ENCODE peak calls at places on chromosomes 5 and 9, in ten cellular contexts. S is thyroid gland, F is suprapubic skin, Z is H1, N is uterus, L is A549, C is vagina, Q is IMR-90, E is esophagus muscularis mucosa, T is spleen. M is an unnamed sample. For H3K9me3, the result is how much of the 10 kb centered on the place peaks cover.

GRCh38 chr5:153626836-153627235 is 136.4 kb downstream of the GRIA1 start:
- DNase-seq in F (no peak), T (no peak), E (no peak), L (no peak), Z (no peak), C (no peak), S (no peak), Q (no peak), N (no peak), M (no peak)

GRCh38 chr5:135031813-135032612 is 2.0 kb downstream of the PITX1 start:
- DNase-seq in S (no peak), N (no peak), E (no peak), L (no peak), Z (no peak), Q (no peak), T (no peak), C (no peak), F (no peak), M (no peak)

GRCh38 chr9:131361202-131361833 is 32.6 kb upstream of the PRRC2B start:
- DNase-seq in Q (no peak), S (peak), N (no peak), T (peak), C (no peak), F (no peak), L (no peak), E (no peak), Z (no peak), M (no peak)

GRCh38 chr5:90134892-90135291 is 274.7 kb downstream of the CETN3 start:
- DNase-seq in L (no peak), S (no peak), F (no peak), C (no peak), E (no peak), Z (no peak), N (peak), T (no peak), Q (peak), M (peak)

GRCh38 chr5:71938886-71939285 is 168.4 kb upstream of the MAP1B start:
- DNase-seq in F (no peak), Q (no peak), C (no peak), E (peak), N (no peak), S (peak), T (no peak), Z (no peak), L (peak), M (no peak)

GRCh38 chr5:72209515-72210115 is 102.3 kb downstream of the MAP1B start:
- DNase-seq in E (no peak), L (no peak), T (no peak), C (no peak), Q (no peak), Z (no peak), S (peak), N (peak), F (no peak), M (no peak)

GRCh38 chr9:7760014-7760415 is 39.6 kb downstream of the DMAC1 start:
- DNase-seq in L (no peak), N (no peak), F (no peak), C (no peak), Q (no peak), S (no peak), T (no peak), Z (no peak), E (no peak), M (no peak)

GRCh38 chr5:36059571-36060515 is 6.8 kb downstream of the UGT3A2 start:
- DNase-seq in Q (no peak), S (no peak), Z (no peak), F (no peak), C (no peak), E (peak), T (no peak), N (no peak), L (no peak), M (no peak)

GRCh38 chr9:15403155-15403554 is 19.5 kb upstream of the SNAPC3 start:
- DNase-seq in E (no peak), T (no peak), F (no peak), Z (no peak), S (peak), L (peak), Q (no peak), N (no peak), C (no peak), M (no peak)

GRCh38 chr5:126395198-126395597 is 28.0 kb upstream of the GRAMD2B start:
- DNase-seq in N (no peak), Q (peak), C (no peak), E (no peak), Z (no peak), T (no peak), L (no peak), S (no peak), F (no peak), M (no peak)

GRCh38 chr5:164187780-164188179 is 682.4 kb downstream of the MAT2B start:
- DNase-seq in C (no peak), F (no peak), N (no peak), E (no peak), S (no peak), L (no peak), Z (no peak), T (no peak), Q (no peak), M (no peak)

GRCh38 chr5:96459313-96460109 is 26.5 kb upstream of the PCSK1 start:
- DNase-seq in E (no peak), N (no peak), C (no peak), Z (no peak), T (no peak), Q (no peak), L (no peak), S (no peak), F (no peak), M (no peak)

GRCh38 chr5:97062046-97062445 is 80.4 kb downstream of the LIX1 start:
- DNase-seq in L (no peak), T (no peak), F (no peak), E (no peak), C (no peak), N (no peak), Q (no peak), S (peak), Z (no peak), M (no peak)

GRCh38 chr5:56961746-56962145 is 9.8 kb upstream of the MIER3 start:
- DNase-seq in T (no peak), S (no peak), E (no peak), L (no peak), N (no peak), C (no peak), Z (no peak), F (no peak), Q (no peak), M (no peak)

GRCh38 chr5:127369772-127370171 is 79.2 kb downstream of the MEGF10 start:
- DNase-seq in T (no peak), E (no peak), L (no peak), Z (no peak), S (no peak), N (no peak), Q (no peak), C (no peak), F (no peak), M (no peak)

GRCh38 chr9:78127271-78128225 is 95.9 kb upstream of the GNAQ start:
- DNase-seq in Q (no peak), Z (no peak), C (no peak), L (no peak), N (no peak), F (no peak), T (no peak), E (no peak), S (no peak), M (no peak)

GRCh38 chr9:94908041-94908563 is 181.6 kb downstream of the AOPEP start:
- DNase-seq in L (no peak), E (peak), F (no peak), N (no peak), Q (peak), C (peak), T (no peak), S (no peak), Z (peak), M (no peak)

GRCh38 chr9:87381050-87381711 is 116.5 kb upstream of the DAPK1 start:
- DNase-seq in N (no peak), Z (no peak), E (no peak), S (no peak), T (no peak), L (no peak), Q (peak), F (no peak), C (no peak), M (no peak)

GRCh38 chr5:1001406-1002270 is 7.0 kb upstream of the NKD2 start:
- DNase-seq in N (no peak), S (no peak), F (peak), E (no peak), T (peak), C (no peak), L (no peak), Q (no peak), Z (peak), M (peak)

GRCh38 chr9:81519816-81520215 is 169.5 kb downstream of the TLE1 start:
- DNase-seq in E (no peak), S (no peak), Q (peak), C (no peak), F (no peak), Z (no peak), L (no peak), T (no peak), N (no peak), M (no peak)

GRCh38 chr5:51242453-51242852 is 140.8 kb upstream of the ISL1 start:
- DNase-seq in T (no peak), Q (no peak), C (no peak), S (no peak), L (no peak), F (no peak), E (no peak), N (no peak), Z (no peak), M (no peak)

GRCh38 chr5:146744358-146744757 is 134.2 kb downstream of the PPP2R2B start:
- DNase-seq in F (no peak), Q (peak), E (no peak), L (no peak), S (no peak), T (no peak), N (no peak), C (no peak), Z (no peak), M (no peak)

GRCh38 chr5:159826351-159827222 is 89.7 kb upstream of the ADRA1B start:
- DNase-seq in N (no peak), Q (peak), Z (no peak), F (no peak), L (peak), C (no peak), T (no peak), E (peak), S (peak), M (no peak)

GRCh38 chr9:136863623-136864273 is 2.4 kb downstream of the EDF1 start:
- DNase-seq in N (no peak), F (no peak), L (no peak), Z (no peak), C (no peak), E (no peak), Q (no peak), T (no peak), S (no peak), M (no peak)

GRCh38 chr9:134442486-134443168 is 116.4 kb downstream of the RXRA start:
- DNase-seq in L (no peak), Z (no peak), C (no peak), Q (no peak), E (no peak), N (no peak), S (no peak), T (no peak), F (no peak), M (peak)

GRCh38 chr5:171750316-171750788 is 35.3 kb upstream of the SMIM23 start:
- DNase-seq in F (no peak), N (peak), T (no peak), S (peak), Q (peak), C (no peak), E (peak), Z (peak), L (peak), M (no peak)

GRCh38 chr5:141476132-141476909 is 555 bp downstream of the PCDHGC3 start:
- DNase-seq in L (peak), F (peak), N (peak), Q (peak), E (no peak), S (peak), C (no peak), Z (peak), T (no peak), M (peak)

GRCh38 chr5:66513130-66513529 is 83.1 kb upstream of the MAST4 start:
- DNase-seq in N (no peak), S (no peak), F (no peak), C (no peak), L (no peak), Z (no peak), E (no peak), Q (no peak), T (no peak), M (no peak)

GRCh38 chr5:112546946-112547647 is 128.0 kb upstream of the EPB41L4A start:
- DNase-seq in Q (no peak), F (no peak), E (no peak), L (no peak), C (no peak), Z (no peak), N (no peak), S (no peak), T (no peak), M (no peak)

GRCh38 chr9:83505282-83505681 is 32.9 kb downstream of the FRMD3 start:
- DNase-seq in L (no peak), S (no peak), T (no peak), Q (no peak), C (no peak), N (no peak), Z (no peak), E (no peak), F (no peak), M (no peak)

GRCh38 chr5:167261309-167262100 is 1029.9 kb upstream of the WWC1 start:
- DNase-seq in C (no peak), F (no peak), Q (no peak), S (no peak), L (peak), T (no peak), E (no peak), Z (no peak), N (no peak), M (no peak)

GRCh38 chr5:32476891-32477290 is 32.4 kb upstream of the ZFR start:
- DNase-seq in L (no peak), Q (no peak), Z (no peak), S (no peak), T (no peak), E (no peak), N (no peak), C (no peak), F (no peak), M (no peak)

GRCh38 chr9:84153885-84154284 is 173.3 kb downstream of the RMI1 start:
- DNase-seq in Q (peak), T (no peak), C (no peak), E (no peak), Z (no peak), N (no peak), S (no peak), F (no peak), L (no peak), M (no peak)

GRCh38 chr9:110248361-110248760 is 7.9 kb downstream of the TXN start:
- DNase-seq in Z (no peak), T (no peak), Q (no peak), C (no peak), L (no peak), S (no peak), E (no peak), F (no peak), N (no peak), M (no peak)

DNA sequence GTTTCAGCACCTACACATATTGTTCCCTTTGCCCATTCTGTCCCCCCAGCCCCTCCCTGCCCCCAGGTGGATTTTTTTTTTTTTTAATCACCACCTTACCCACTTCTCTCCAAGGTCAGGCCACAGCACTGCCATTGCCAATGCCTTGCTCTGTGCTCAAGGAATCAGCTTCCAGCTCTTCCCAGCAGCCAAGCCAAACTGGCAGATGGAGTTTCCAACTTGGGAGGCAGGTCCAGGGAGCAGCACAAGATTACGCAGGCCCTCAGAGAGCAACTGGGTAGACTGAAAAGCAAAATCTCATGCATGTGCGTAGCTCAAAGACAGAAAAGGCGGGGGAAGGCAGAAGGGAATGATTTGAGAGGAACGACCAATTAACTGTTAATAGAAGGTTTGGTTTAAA is 15.1 kb downstream of the GRHPR start:
- DNase-seq in E (no peak), T (no peak), C (no peak), L (no peak), F (no peak), S (no peak), Q (no peak), Z (no peak), N (no peak), M (no peak)
- H3K9me3 ChIP-seq in E (under half), T (under half), C (under half), L (under half), F (under half), S (under half), Q (under half), Z (under half), N (under half), M (under half)

GRCh38 chr5:172809774-172810173 is 24.3 kb upstream of the ERGIC1 start:
- DNase-seq in Q (no peak), C (no peak), F (no peak), S (no peak), T (no peak), E (no peak), N (no peak), L (no peak), Z (no peak), M (no peak)

GRCh38 chr5:172805736-172806255 is 28.3 kb upstream of the ERGIC1 start:
- DNase-seq in Z (no peak), F (no peak), L (no peak), C (no peak), T (peak), S (peak), E (no peak), Q (no peak), N (no peak), M (no peak)

GRCh38 chr5:172807766-172808311 is 26.2 kb upstream of the ERGIC1 start:
- DNase-seq in N (no peak), S (no peak), E (no peak), L (no peak), T (no peak), Z (no peak), Q (no peak), F (no peak), C (no peak), M (no peak)

GRCh38 chr5:172805018-172805683 is 28.9 kb upstream of the ERGIC1 start:
- DNase-seq in N (no peak), T (no peak), S (no peak), C (no peak), Z (no peak), Q (no peak), F (no peak), L (no peak), E (no peak), M (no peak)

DNA sequence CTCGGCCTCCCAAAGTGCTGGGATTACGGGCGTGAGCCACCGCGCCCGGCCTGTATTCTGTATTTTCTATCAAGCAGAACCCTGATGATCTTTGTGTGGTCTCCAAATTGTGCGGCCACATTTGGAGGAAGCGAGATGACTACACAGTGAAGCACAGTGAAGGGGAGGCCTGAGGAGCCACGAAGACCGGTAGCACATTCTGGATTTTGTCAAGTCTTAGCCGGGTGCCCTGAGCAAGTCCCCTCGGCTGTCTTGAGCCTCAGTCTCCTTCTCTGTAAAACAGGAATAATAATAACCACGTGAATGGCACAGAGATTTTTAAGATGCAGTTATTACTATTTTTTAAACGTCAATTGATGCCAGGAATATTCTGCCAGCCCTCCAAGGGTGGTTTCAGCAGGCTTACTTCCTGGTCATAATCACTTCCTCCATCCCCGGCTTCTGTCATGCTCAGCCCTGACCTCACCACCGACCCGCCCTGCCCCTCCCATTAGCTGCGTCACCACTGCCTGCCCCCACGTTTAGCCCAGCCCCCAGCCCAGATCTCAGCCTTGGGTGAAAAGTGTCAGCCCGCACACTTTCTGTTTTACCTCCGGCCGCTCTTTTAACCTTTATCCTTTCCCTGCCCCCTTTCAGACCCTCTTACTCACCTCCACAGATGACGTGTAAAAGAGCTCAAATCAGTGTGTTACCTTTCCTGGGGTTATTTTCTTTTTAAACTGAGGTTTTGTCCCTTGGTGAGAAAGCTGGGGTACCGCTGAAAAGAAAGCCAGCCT is 27.0 kb upstream of the ERGIC1 start:
- DNase-seq in E (peak), T (peak), N (peak), Q (peak), S (peak), L (peak), C (peak), Z (peak), F (peak), M (peak)
- TF ChIP-seq POLR2A in E (no peak), T (no peak), N (peak), Q (no peak), S (no peak), L (peak), C (peak), Z (no peak), F (no peak), M (no peak)

GRCh38 chr5:40277161-40277906 is 402.4 kb upstream of the PTGER4 start:
- DNase-seq in Z (no peak), C (no peak), E (no peak), N (no peak), L (no peak), Q (no peak), S (no peak), T (no peak), F (no peak), M (no peak)

GRCh38 chr5:40273936-40274335 is 405.8 kb upstream of the PTGER4 start:
- DNase-seq in Q (peak), T (no peak), Z (no peak), C (no peak), E (no peak), N (no peak), F (no peak), L (no peak), S (no peak), M (no peak)

GRCh38 chr5:40278881-40279280 is 400.8 kb upstream of the PTGER4 start:
- DNase-seq in T (no peak), L (no peak), E (no peak), Q (no peak), Z (no peak), C (no peak), N (no peak), S (no peak), F (no peak), M (no peak)

GRCh38 chr5:40271476-40271875 is 408.2 kb upstream of the PTGER4 start:
- DNase-seq in L (no peak), T (no peak), Q (no peak), E (no peak), N (no peak), Z (no peak), F (no peak), S (no peak), C (no peak), M (no peak)

DNA sequence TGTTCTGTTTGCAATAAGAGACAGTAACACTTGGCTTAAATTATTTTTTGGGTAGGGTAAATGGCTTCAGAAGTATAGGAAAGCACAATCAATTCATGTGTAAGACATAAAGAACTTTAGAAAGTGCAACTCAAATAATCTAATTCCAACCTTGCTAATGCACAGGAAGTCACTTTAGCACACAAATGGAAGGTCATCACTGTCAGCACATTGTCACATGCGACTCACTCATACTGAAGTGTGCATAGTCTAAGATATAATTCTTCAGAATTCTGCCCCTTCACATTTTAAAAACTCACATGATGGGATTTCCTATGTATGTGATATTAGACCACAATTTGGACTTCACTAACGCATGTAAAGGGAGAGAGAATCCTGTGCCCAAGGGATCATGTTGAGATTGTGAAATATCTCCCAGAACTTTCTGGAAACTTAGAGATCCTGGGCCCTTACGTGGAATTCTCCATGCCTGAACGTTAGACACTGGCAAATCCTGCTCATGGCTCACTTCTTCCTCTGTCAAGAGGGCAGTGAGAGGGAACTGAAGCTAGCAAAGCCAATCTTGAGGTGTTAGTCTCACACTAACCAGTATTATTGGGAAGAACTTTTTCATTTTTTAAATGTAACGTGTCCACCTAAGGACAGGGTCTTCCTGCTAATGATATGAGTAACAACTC is 403.2 kb upstream of the PTGER4 start:
- DNase-seq in S (no peak), Q (no peak), C (no peak), F (no peak), Z (no peak), E (no peak), T (no peak), L (no peak), N (no peak), M (no peak)
- H3K9me3 ChIP-seq in S (under half), Q (under half), C (under half), F (under half), Z (under half), E (under half), T (under half), L (under half), N (under half), M (under half)

GRCh38 chr5:42811591-42812392 is at the start of gene SELENOP:
- DNase-seq in E (no peak), Q (no peak), S (peak), Z (no peak), L (no peak), T (no peak), N (peak), C (no peak), F (no peak), M (peak)
- TF ChIP-seq POLR2A in E (peak), Q (no peak), S (peak), Z (no peak), L (no peak), T (peak), N (peak), C (peak), F (no peak), M (peak)

M was measured in ovary.